ENCODE peak calls at places on chromosomes 2 and 18, in seven cellular contexts. Q, O, S, J, W, T and D are unnamed samples.

GRCh38 chr2:3312576-3313345 is 64.9 kb downstream of the EIPR1 start:
- DNase-seq in O (no peak), Q (no peak), T (peak; percentile 27), W (no peak), J (no peak), S (no peak), D (no peak)

GRCh38 chr18:43383031-43383430 is 105.7 kb upstream of the SYT4 start:
- DNase-seq in O (no peak), W (no peak), Q (no peak), T (no peak), J (no peak), S (no peak), D (no peak)

GRCh38 chr18:44579028-44579692 is 101.5 kb upstream of the SETBP1 start:
- DNase-seq in W (no peak), Q (no peak), S (no peak), O (peak; percentile 64), J (peak; percentile 72), T (no peak), D (peak; percentile 39)

GRCh38 chr2:237696471-237696870 is 69.1 kb downstream of the LRRFIP1 start:
- DNase-seq in O (no peak), W (no peak), J (peak; percentile 29), Q (no peak), S (peak; percentile 47), T (peak; percentile 67), D (no peak)

GRCh38 chr2:218582085-218582484 is 13.4 kb downstream of the CNOT9 start:
- DNase-seq in Q (no peak), W (no peak), J (peak; percentile 50), T (no peak), S (no peak), O (no peak), D (no peak)

GRCh38 chr2:28356095-28356911 is 36.4 kb upstream of the FOSL2 start:
- DNase-seq in S (peak; percentile 52), T (peak; percentile 97), O (peak; percentile 40), W (peak; percentile 92), J (peak; percentile 84), Q (no peak), D (peak; percentile 100)

GRCh38 chr2:230130668-230131364 is 62.1 kb upstream of the SLC16A14 start:
- DNase-seq in J (peak; percentile 86), S (no peak), O (no peak), T (peak; percentile 92), Q (no peak), W (peak; percentile 68), D (peak; percentile 53)

GRCh38 chr2:29644949-29645348 is 276.4 kb downstream of the ALK start:
- DNase-seq in J (no peak), S (no peak), W (no peak), T (no peak), O (no peak), Q (no peak), D (no peak)

GRCh38 chr2:205885492-205886099 is 200.4 kb downstream of the INO80D start:
- DNase-seq in O (peak; percentile 92), Q (peak; percentile 10), T (peak; percentile 93), W (peak; percentile 75), J (peak; percentile 75), S (peak; percentile 30), D (peak; percentile 44)

GRCh38 chr2:84865181-84865783 is 15.6 kb downstream of the TRABD2A start:
- DNase-seq in Q (peak; percentile 58), T (no peak), W (no peak), S (no peak), J (peak; percentile 31), O (no peak), D (peak; percentile 36)

GRCh38 chr2:182360012-182360662 is 66.7 kb downstream of the PDE1A start:
- DNase-seq in W (peak; percentile 27), S (no peak), O (no peak), Q (no peak), J (peak; percentile 90), T (no peak), D (no peak)

GRCh38 chr2:134282638-134283400 is 28.9 kb downstream of the MGAT5 start:
- DNase-seq in W (no peak), O (no peak), T (no peak), S (peak; percentile 66), J (peak; percentile 37), Q (peak; percentile 21), D (peak; percentile 21)

DNA sequence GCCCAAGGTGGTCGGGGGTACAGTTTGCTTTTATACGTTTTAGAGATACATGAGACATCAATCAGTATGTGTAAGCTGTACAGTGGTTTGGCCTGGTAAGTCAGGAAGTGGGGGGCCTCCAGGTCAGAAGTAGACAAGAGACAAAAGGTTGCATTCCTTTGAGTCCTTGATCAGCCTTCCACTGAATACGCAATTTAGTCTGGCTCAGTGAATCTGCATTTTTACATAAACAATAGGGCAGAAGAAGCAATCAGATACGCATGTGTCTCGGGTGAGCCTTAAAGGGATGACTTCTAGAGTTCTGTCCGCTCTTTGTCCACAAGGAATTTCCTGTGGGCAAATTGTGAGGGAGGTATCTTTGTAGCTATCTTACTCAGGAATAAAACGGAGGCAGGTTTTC is 87.2 kb downstream of the SOWAHC start:
- DNase-seq in O (peak; percentile 41), S (no peak), Q (no peak), T (no peak), J (peak; percentile 14), W (no peak), D (no peak)
- H3K4me1 ChIP-seq in O (peaks cover 33% of the 10 kb centered on the region), S (no peaks in the 10 kb centered on the region), Q (no peaks in the 10 kb centered on the region), T (no peaks in the 10 kb centered on the region), J (peaks cover 7% of the 10 kb centered on the region), W (peaks cover 18% of the 10 kb centered on the region), D (peaks cover 4% of the 10 kb centered on the region)

GRCh38 chr2:101442667-101443061 is 32.2 kb downstream of the RFX8 start:
- DNase-seq in Q (no peak), T (no peak), W (no peak), J (no peak), S (no peak), O (peak; percentile 39), D (no peak)
- H3K4me1 ChIP-seq in Q (no peaks in the 10 kb centered on the region), T (no peaks in the 10 kb centered on the region), W (no peaks in the 10 kb centered on the region), J (peaks cover 2% of the 10 kb centered on the region), S (no peaks in the 10 kb centered on the region), O (no peaks in the 10 kb centered on the region), D (peaks cover 15% of the 10 kb centered on the region)

GRCh38 chr2:109174626-109175349 is 45.8 kb downstream of the SH3RF3 start:
- DNase-seq in T (peak; percentile 17), S (no peak), W (no peak), Q (no peak), O (no peak), J (no peak), D (no peak)

GRCh38 chr2:109175350-109175678 is 46.3 kb downstream of the SH3RF3 start:
- DNase-seq in T (no peak), J (no peak), O (no peak), Q (no peak), W (no peak), S (no peak), D (no peak)

GRCh38 chr2:109174214-109174613 is 45.2 kb downstream of the SH3RF3 start:
- DNase-seq in J (no peak), T (peak; percentile 67), O (no peak), S (peak; percentile 50), W (no peak), Q (peak; percentile 34), D (no peak)

GRCh38 chr2:109172556-109173105 is 43.6 kb downstream of the SH3RF3 start:
- DNase-seq in J (peak; percentile 65), O (no peak), T (no peak), Q (no peak), S (no peak), W (no peak), D (no peak)

GRCh38 chr2:109173311-109174171 is 44.5 kb downstream of the SH3RF3 start:
- DNase-seq in T (peak; percentile 89), S (no peak), W (peak; percentile 65), Q (no peak), O (peak; percentile 75), J (peak; percentile 96), D (no peak)
- H3K4me1 ChIP-seq in T (peaks cover 10% of the 10 kb centered on the region), S (peaks cover 24% of the 10 kb centered on the region), W (peaks cover 31% of the 10 kb centered on the region), Q (peaks cover 13% of the 10 kb centered on the region), O (peaks cover 14% of the 10 kb centered on the region), J (peaks cover 28% of the 10 kb centered on the region), D (peaks cover under 1% of the 10 kb centered on the region)

GRCh38 chr2:6919912-6920905 is 3.0 kb downstream of the RNF144A start:
- DNase-seq in O (peak; percentile 30), T (no peak), S (no peak), Q (no peak), W (no peak), J (peak; percentile 31), D (peak; percentile 31)
- H3K4me1 ChIP-seq in O (peaks cover 9% of the 10 kb centered on the region), T (peaks cover 19% of the 10 kb centered on the region), S (peaks cover 81% of the 10 kb centered on the region), Q (peaks cover 75% of the 10 kb centered on the region), W (peaks cover 20% of the 10 kb centered on the region), J (peaks cover 11% of the 10 kb centered on the region), D (no peaks in the 10 kb centered on the region)

DNA sequence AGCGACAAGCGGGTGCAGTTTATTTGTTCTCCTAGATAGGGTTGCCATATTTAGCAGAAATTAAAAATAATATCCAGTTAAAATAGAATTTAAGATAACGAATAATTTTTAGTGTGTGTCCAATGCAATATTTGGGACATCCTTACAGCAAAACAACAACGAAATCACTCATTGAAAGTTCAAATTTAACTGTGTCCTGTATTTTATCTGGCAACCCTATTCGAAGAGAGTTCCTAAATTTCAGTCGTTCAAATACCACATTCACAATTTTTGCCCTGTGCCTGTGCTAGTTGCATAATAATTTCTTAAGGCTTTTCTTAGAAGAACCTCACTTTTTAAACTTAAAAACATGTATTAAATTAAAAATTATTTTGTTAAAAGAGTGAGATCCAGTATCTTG is 664 bp downstream of the DGUOK start:
- DNase-seq in Q (no peak), O (no peak), J (no peak), W (no peak), S (no peak), T (no peak), D (no peak)
- H3K4me1 ChIP-seq in Q (peaks cover 52% of the 10 kb centered on the region), O (peaks cover 14% of the 10 kb centered on the region), J (peaks cover 9% of the 10 kb centered on the region), W (peaks cover 12% of the 10 kb centered on the region), S (peaks cover 51% of the 10 kb centered on the region), T (no peaks in the 10 kb centered on the region), D (peaks cover 12% of the 10 kb centered on the region)

GRCh38 chr2:197165020-197165419 is 145.6 kb downstream of the ANKRD44 start:
- DNase-seq in W (no peak), T (no peak), S (no peak), J (no peak), O (no peak), Q (no peak), D (no peak)
- H3K4me1 ChIP-seq in W (no peaks in the 10 kb centered on the region), T (no peaks in the 10 kb centered on the region), S (peaks cover 90% of the 10 kb centered on the region), J (peaks cover 3% of the 10 kb centered on the region), O (peaks cover 5% of the 10 kb centered on the region), Q (peaks cover 87% of the 10 kb centered on the region), D (no peaks in the 10 kb centered on the region)

DNA sequence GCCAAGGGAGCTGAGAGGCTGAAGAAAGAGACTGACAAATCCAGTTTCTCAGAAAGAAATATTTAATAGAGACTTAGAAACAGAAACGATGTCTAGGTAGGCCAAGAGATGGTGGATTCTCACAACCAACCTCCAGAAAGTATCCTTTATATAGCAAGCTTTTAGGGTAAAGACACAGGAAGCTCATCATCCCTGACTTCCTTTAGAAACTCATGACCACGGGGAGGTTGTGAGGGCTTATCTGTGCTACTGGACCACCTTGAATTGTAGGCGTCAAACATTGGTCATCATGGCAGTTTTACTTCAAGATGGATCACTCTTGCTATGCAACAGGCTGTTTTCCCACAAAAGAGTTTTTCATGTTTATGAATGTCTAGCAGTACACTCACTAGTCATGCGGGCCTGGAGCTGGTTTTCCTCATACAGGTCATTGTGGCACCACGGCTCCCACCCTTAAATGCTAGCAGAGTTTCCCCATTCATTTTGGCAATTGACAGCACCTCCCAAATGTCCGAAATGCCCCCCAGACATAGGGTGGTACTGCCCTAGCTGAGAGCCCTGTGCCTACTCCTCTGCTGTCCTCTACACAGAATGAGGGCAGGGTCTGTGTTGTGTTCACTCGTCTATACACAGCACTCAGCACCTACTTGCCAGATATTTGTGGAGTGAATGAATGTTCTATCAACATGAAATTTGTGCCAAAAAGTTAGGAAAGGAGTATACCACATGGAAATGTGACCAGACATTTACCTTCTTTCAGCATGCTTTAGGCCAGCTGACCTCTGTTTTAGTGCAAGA is 89.0 kb downstream of the TMEM247 start:
- DNase-seq in S (no peak), Q (no peak), J (no peak), W (no peak), O (no peak), T (no peak), D (no peak)
- H3K4me1 ChIP-seq in S (no peaks in the 10 kb centered on the region), Q (no peaks in the 10 kb centered on the region), J (no peaks in the 10 kb centered on the region), W (peaks cover 25% of the 10 kb centered on the region), O (no peaks in the 10 kb centered on the region), T (no peaks in the 10 kb centered on the region), D (peaks cover 18% of the 10 kb centered on the region)